ENCODE peak calls at places on chromosomes 1 and 21, in eight cellular contexts. Z, R, E, O, F, Q, B and C are unnamed samples.

GRCh38 chr1:33228935-33229487 is 27.3 kb upstream of the ZNF362 start:
- DNase-seq in O (peak; percentile 94), R (peak; percentile 96), Q (no peak), E (peak; percentile 75), B (peak; percentile 92), Z (no peak), F (no peak), C (peak; percentile 65)

GRCh38 chr1:225699336-225699735 is 46.4 kb upstream of the ENAH start:
- DNase-seq in R (peak; percentile 58), Q (no peak), Z (no peak), F (no peak), B (no peak), E (no peak), O (peak; percentile 61), C (no peak)

GRCh38 chr1:46205794-46206193 is 2.7 kb downstream of the LURAP1 start:
- DNase-seq in B (no peak), E (no peak), O (no peak), F (no peak), Q (no peak), R (no peak), Z (no peak), C (no peak)

GRCh38 chr1:105664495-105664894 is 1392.0 kb upstream of the PRMT6 start:
- DNase-seq in Q (no peak), Z (no peak), E (no peak), F (no peak), B (no peak), R (no peak), O (no peak), C (no peak)

GRCh38 chr1:173243300-173243699 is 36.2 kb upstream of the TNFSF4 start:
- DNase-seq in F (no peak), E (no peak), O (no peak), R (no peak), Z (no peak), Q (no peak), B (no peak), C (no peak)

GRCh38 chr21:45600248-45600647 is 43.3 kb upstream of the PCBP3 start:
- DNase-seq in F (no peak), E (no peak), R (no peak), O (no peak), Q (peak; percentile 67), Z (no peak), B (no peak), C (peak; percentile 21)

GRCh38 chr1:11845641-11846335 is 1.8 kb downstream of the NPPA start:
- DNase-seq in O (peak; percentile 38), F (no peak), Z (no peak), E (no peak), R (peak; percentile 40), B (peak; percentile 24), Q (no peak), C (no peak)

GRCh38 chr1:9840176-9840575 is 16.4 kb upstream of the CLSTN1 start:
- DNase-seq in B (no peak), R (no peak), F (peak; percentile 37), E (peak; percentile 24), Z (no peak), Q (peak; percentile 59), O (no peak), C (no peak)

GRCh38 chr1:2820731-2821372 is 19.4 kb upstream of the TTC34 start:
- DNase-seq in E (no peak), Z (no peak), R (no peak), O (no peak), Q (no peak), F (no peak), B (no peak), C (no peak)